ENCODE peak calls at places on chromosome 22, in six cellular contexts. M is fibroblast of the aortic adventitia, E is pancreas, Y is A549, I is astrocyte of the spinal cord, H is sigmoid colon. P is an unnamed sample.

GRCh38 chr22:33271390-33272161 is 213.4 kb upstream of the SYN3 start:
- DNase-seq in M (peak), E (peak), Y (no peak), I (no peak), H (no peak), P (no peak)

GRCh38 chr22:37293172-37293571 is 10.9 kb downstream of the CYTH4 start:
- DNase-seq in M (no peak), E (no peak), Y (no peak), I (no peak), H (no peak), P (no peak)

GRCh38 chr22:20432244-20432686 is 5.4 kb downstream of the SCARF2 start:
- DNase-seq in M (no peak), E (no peak), Y (no peak), I (no peak), H (peak), P (no peak)

GRCh38 chr22:36510966-36511881 is 4.4 kb upstream of the FOXRED2 start:
- DNase-seq in M (peak), E (no peak), Y (peak), I (peak), H (no peak), P (peak)

GRCh38 chr22:25085156-25085555 is 114.5 kb upstream of the CRYBB3 start:
- DNase-seq in M (no peak), E (no peak), Y (no peak), I (no peak), H (no peak), P (no peak)

GRCh38 chr22:49209452-49210195 is 618.0 kb downstream of the BRD1 start:
- DNase-seq in M (no peak), E (no peak), Y (peak), I (no peak), H (peak), P (no peak)

GRCh38 chr22:34776827-34777226 is 289.1 kb upstream of the ISX start:
- DNase-seq in M (no peak), E (no peak), Y (no peak), I (no peak), H (no peak), P (no peak)

GRCh38 chr22:37462983-37463382 is 23.2 kb downstream of the MFNG start:
- DNase-seq in M (peak), E (no peak), Y (no peak), I (peak), H (no peak), P (peak)

GRCh38 chr22:31497148-31497938 is 1.0 kb downstream of the SFI1 start:
- DNase-seq in M (peak), E (no peak), Y (no peak), I (no peak), H (no peak), P (no peak)

GRCh38 chr22:50585781-50586180 is 3.1 kb upstream of the CHKB start:
- DNase-seq in M (no peak), E (no peak), Y (no peak), I (no peak), H (no peak), P (no peak)

GRCh38 chr22:25282671-25283561 is 63.5 kb downstream of the CRYBB2 start:
- DNase-seq in M (no peak), E (peak), Y (no peak), I (no peak), H (no peak), P (no peak)

GRCh38 chr22:26210390-26210789 is 41.1 kb downstream of the SEZ6L start:
- DNase-seq in M (no peak), E (no peak), Y (no peak), I (no peak), H (peak), P (no peak)

GRCh38 chr22:48554893-48555552 is 1272.7 kb downstream of the BRD1 start:
- DNase-seq in M (no peak), E (peak), Y (no peak), I (no peak), H (no peak), P (no peak)

DNA sequence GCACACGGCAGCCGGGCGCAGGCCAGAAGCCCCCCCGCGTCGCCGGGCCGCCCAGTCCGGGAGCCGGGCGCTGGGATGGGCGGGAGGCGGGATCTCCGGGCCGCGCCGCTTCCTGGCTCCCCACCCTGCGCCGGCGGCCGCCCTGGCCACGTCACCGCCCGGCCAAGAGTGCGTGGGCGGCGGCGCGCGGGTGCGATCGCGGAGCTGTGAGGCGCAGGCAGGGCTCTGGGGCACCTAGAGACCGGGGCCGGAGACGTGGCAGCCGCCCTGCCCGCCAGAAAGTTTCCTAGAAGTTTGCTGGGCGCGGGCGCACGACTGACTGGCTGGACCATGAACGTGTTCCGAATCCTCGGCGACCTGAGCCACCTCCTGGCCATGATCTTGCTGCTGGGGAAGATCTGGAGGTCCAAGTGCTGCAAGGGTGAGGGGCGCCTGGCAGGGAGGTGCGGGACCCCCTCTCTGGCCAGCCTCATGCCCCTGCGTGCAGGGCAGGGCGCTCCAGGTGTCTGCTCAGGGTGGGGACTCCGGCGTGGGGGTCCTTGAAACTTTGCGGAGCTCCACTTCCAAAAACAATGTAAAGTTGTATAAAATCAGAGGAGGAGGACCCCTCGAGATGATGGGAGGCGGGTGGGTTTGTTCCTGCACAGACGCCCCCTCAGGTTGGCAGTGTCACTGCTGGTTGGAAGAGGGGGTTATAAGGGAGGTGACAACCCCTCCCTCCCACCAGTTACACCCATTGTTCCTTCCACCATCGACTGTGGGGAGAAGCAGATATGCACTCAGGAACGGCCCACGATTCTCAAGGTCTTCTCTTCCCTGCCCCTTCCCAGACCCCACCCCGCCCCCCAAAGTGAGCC is at the start of gene KDELR3:
- DNase-seq in M (peak), E (peak), Y (no peak), I (peak), H (peak), P (peak)
- H3K4me3 ChIP-seq in M (peak), E (peak), Y (peak), I (peak), H (peak), P (peak)

GRCh38 chr22:23681026-23681809 is 9.6 kb upstream of the RGL4 start:
- DNase-seq in M (no peak), E (no peak), Y (no peak), I (no peak), H (peak), P (no peak)
- TF ChIP-seq CTCF in M (no peak), E (no peak), Y (no peak), I (no peak), H (no peak), P (no peak)

DNA sequence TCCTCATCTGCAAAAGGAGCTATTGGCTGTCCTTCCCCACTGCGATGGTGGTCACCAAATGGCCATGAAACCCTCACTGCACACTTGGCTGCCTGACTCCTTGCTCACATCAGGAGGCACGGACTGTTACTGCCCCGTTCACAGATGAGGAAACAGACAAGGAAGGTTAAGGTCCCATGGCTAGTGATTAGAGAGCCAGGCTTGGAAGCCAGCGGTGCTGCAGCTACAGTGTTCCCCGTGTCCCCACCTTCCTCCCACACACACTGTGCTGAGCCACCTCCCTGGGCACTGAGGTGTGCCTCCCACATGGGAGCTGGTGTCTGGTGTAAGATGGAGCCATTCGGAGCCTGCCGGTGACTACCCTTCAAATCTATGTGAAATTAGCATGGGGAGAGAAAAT is 2.6 kb downstream of the ARHGAP8 start:
- DNase-seq in M (no peak), E (no peak), Y (no peak), I (no peak), H (no peak), P (no peak)
- H3K4me3 ChIP-seq in M (no peak), E (no peak), Y (no peak), I (no peak), H (no peak), P (no peak)

DNA sequence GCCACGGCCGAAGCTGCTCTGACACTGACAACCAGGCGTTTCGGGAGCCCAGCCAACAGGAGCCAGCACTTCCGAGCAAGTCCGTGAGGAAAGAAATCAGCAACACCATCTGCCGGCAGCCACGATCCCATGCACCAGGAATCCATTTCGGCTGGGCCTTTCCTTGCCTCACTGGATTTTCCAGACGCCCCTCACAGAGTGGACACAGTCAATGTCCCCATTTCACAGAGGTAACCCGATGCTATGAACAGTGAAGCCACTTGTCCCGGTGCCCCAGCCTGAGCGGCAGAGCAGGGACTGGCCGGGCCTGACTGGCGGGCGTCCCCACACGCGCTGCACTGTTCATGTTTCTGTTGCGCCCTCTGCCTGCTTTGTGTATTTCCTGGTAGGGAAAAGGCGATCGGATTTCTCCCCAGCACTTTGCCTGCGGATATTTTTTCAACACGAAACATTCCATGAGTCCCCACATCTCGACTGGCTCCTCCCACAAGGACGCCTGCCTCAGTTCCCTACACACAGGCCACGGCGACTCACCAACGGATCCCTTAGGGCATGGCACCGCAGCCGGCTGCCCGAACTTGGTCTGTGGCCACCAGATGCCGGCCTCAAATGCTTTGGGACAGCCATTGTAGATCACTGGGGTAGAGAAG is 55.3 kb downstream of the TRMU start:
- DNase-seq in M (peak), E (peak), Y (no peak), I (peak), H (no peak), P (peak)
- TF ChIP-seq CTCF in M (peak), E (peak), Y (no peak), I (peak), H (peak), P (peak)

GRCh38 chr22:41936894-41937169 is 10.1 kb downstream of the CENPM start:
- DNase-seq in M (no peak), E (no peak), Y (no peak), I (no peak), H (no peak), P (no peak)

GRCh38 chr22:41943661-41944209 is 3.2 kb downstream of the CENPM start:
- DNase-seq in M (peak), E (no peak), Y (no peak), I (no peak), H (no peak), P (peak)

GRCh38 chr22:41946360-41947180 is at the start of gene CENPM:
- DNase-seq in M (peak), E (peak), Y (peak), I (peak), H (peak), P (peak)

GRCh38 chr22:41939981-41940852 is 6.7 kb downstream of the CENPM start:
- DNase-seq in M (no peak), E (peak), Y (peak), I (no peak), H (no peak), P (peak)

DNA sequence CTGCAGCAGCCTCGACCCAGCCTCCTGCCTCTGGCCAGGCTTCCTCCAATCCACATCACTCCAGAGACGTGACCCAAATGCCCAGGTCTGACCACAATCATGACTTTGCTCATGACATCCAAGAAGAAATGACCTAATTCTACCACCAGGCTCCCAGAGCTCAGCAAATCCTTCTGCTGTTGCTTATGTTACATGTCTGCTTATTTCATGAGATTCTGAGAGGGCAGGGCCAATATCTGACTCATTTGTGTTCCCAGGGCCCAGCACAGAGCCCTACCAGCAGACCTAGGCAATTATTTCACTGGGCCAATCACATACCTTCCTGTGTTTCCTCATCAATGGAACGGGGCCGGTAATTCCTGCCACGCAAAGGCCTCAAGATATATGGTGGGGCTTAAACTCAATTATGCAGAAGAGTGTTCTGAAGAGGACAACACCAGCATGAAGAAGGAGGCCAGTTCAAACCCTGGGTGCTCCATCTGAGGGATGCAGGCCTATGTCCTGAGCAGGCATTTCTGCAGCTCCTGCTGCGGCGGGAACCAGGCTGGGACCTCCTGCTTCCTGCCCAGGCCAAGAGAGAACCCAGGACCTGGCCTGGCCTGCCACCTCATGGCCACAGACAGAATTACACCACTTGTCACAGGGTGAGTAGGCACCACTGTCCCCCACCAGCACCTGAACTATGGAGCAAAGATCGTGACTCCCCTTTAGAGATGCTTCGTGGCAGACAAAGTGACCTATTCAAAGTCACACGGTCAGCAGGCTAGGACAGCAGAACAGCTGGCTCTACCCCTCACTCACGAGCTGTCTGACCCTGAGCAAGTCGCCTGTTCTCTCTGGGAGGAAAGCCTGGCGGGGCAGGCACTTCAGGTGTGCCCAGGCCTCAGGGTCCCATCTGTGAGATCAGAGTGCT is 5.8 kb downstream of the CENPM start:
- DNase-seq in M (peak), E (peak), Y (peak), I (peak), H (peak), P (peak)
- H3K4me3 ChIP-seq in M (no peak), E (no peak), Y (no peak), I (no peak), H (no peak), P (no peak)

P was measured in epithelial cell of esophagus.